ENCODE peak calls at places on chromosomes 11 and 22, in five cellular contexts. O, U, E, R and Q are unnamed samples.

GRCh38 chr11:128517457-128518230 is 69.7 kb downstream of the ETS1 start:
- DNase-seq in O (no peak), U (no peak), E (no peak), R (no peak), Q (no peak)

GRCh38 chr11:3147626-3148025 is 17.5 kb downstream of the OSBPL5 start:
- DNase-seq in O (no peak), U (no peak), E (no peak), R (no peak), Q (no peak)

GRCh38 chr22:49362393-49362792 is 465.3 kb downstream of the BRD1 start:
- DNase-seq in O (no peak), U (no peak), E (no peak), R (no peak), Q (no peak)

GRCh38 chr11:73189723-73190556 is 28.1 kb upstream of the P2RY2 start:
- DNase-seq in O (no peak), U (no peak), E (no peak), R (peak; percentile 20), Q (no peak)

GRCh38 chr22:41775976-41776375 is 24.5 kb upstream of the CCDC134 start:
- DNase-seq in O (no peak), U (no peak), E (no peak), R (no peak), Q (no peak)

GRCh38 chr22:29380032-29380781 is 8.2 kb downstream of the AP1B1 start:
- DNase-seq in O (no peak), U (no peak), E (no peak), R (no peak), Q (peak; percentile 36)

GRCh38 chr22:31626427-31627150 is 35.4 kb downstream of the PISD start:
- DNase-seq in O (no peak), U (no peak), E (no peak), R (peak; percentile 24), Q (no peak)

GRCh38 chr11:94183886-94184264 is 55.2 kb downstream of the PANX1 start:
- DNase-seq in O (no peak), U (peak; percentile 29), E (no peak), R (peak; percentile 82), Q (peak; percentile 64)

GRCh38 chr22:21635771-21636510 is 3.4 kb downstream of the CCDC116 start:
- DNase-seq in O (no peak), U (no peak), E (no peak), R (no peak), Q (no peak)

GRCh38 chr22:17873804-17874203 is 99.5 kb upstream of the BID start:
- DNase-seq in O (no peak), U (no peak), E (no peak), R (peak; percentile 14), Q (no peak)

GRCh38 chr11:105046898-105047579 is 1.9 kb upstream of the CARD16 start:
- DNase-seq in O (no peak), U (no peak), E (peak; percentile 89), R (no peak), Q (peak; percentile 84)

GRCh38 chr22:23054531-23055257 is 15.6 kb upstream of the GNAZ start:
- DNase-seq in O (no peak), U (no peak), E (no peak), R (no peak), Q (no peak)

GRCh38 chr11:94790771-94791180 is 22.6 kb downstream of the AMOTL1 start:
- DNase-seq in O (no peak), U (no peak), E (no peak), R (no peak), Q (peak; percentile 69)

GRCh38 chr11:62446091-62446490 is 27.3 kb downstream of the SCGB1A1 start:
- DNase-seq in O (no peak), U (no peak), E (no peak), R (peak; percentile 61), Q (no peak)

GRCh38 chr11:134516529-134516928 is 104.5 kb upstream of the B3GAT1 start:
- DNase-seq in O (no peak), U (no peak), E (no peak), R (no peak), Q (no peak)

GRCh38 chr11:71255323-71255722 is 2.9 kb upstream of the SHANK2 start:
- DNase-seq in O (no peak), U (no peak), E (no peak), R (no peak), Q (no peak)

GRCh38 chr11:117884994-117885393 is 8.5 kb upstream of the FXYD6 start:
- DNase-seq in O (no peak), U (no peak), E (no peak), R (no peak), Q (no peak)

GRCh38 chr22:49724030-49724892 is 103.4 kb downstream of the BRD1 start:
- DNase-seq in O (no peak), U (no peak), E (no peak), R (no peak), Q (no peak)

GRCh38 chr11:101706015-101706414 is 122.2 kb upstream of the TRPC6 start:
- DNase-seq in O (no peak), U (no peak), E (no peak), R (no peak), Q (no peak)

GRCh38 chr22:19708323-19709011 is 5.8 kb upstream of the SEPTIN5 start:
- DNase-seq in O (no peak), U (no peak), E (no peak), R (no peak), Q (no peak)

GRCh38 chr11:111362887-111363411 is 16.1 kb downstream of the POU2AF1 start:
- DNase-seq in O (no peak), U (no peak), E (no peak), R (peak; percentile 54), Q (no peak)

GRCh38 chr22:39178206-39179111 is 26.0 kb upstream of the CBX7 start:
- DNase-seq in O (no peak), U (no peak), E (no peak), R (no peak), Q (no peak)

GRCh38 chr11:73189315-73189714 is 28.8 kb upstream of the P2RY2 start:
- DNase-seq in O (peak; percentile 11), U (no peak), E (no peak), R (peak; percentile 36), Q (no peak)

GRCh38 chr11:202490-202889 is 4.7 kb downstream of the BET1L start:
- DNase-seq in O (no peak), U (no peak), E (no peak), R (no peak), Q (no peak)

GRCh38 chr22:36613958-36614357 is 85.0 kb upstream of the EIF3D start:
- DNase-seq in O (no peak), U (no peak), E (no peak), R (no peak), Q (no peak)

GRCh38 chr11:32893947-32894827 is 1.6 kb downstream of the QSER1 start:
- DNase-seq in O (peak; percentile 2), U (peak; percentile 3), E (no peak), R (no peak), Q (peak; percentile 21)

GRCh38 chr22:50396751-50397370 is 53.7 kb downstream of the PPP6R2 start:
- DNase-seq in O (no peak), U (no peak), E (no peak), R (no peak), Q (no peak)

GRCh38 chr11:116610190-116610589 is 162.6 kb downstream of the BUD13 start:
- DNase-seq in O (no peak), U (no peak), E (no peak), R (no peak), Q (no peak)

GRCh38 chr11:134950692-134951304 is 538.8 kb upstream of the B3GAT1 start:
- DNase-seq in O (no peak), U (no peak), E (no peak), R (no peak), Q (no peak)

GRCh38 chr11:101262995-101263394 is 133.4 kb upstream of the PGR start:
- DNase-seq in O (no peak), U (no peak), E (no peak), R (no peak), Q (no peak)

GRCh38 chr11:113457784-113458183 is 17.4 kb downstream of the DRD2 start:
- DNase-seq in O (no peak), U (no peak), E (no peak), R (no peak), Q (no peak)

GRCh38 chr11:111086058-111086457 is 159.5 kb upstream of the POU2AF2 start:
- DNase-seq in O (no peak), U (no peak), E (peak; percentile 55), R (no peak), Q (no peak)

GRCh38 chr11:120746836-120747609 is 235.5 kb downstream of the GRIK4 start:
- DNase-seq in O (no peak), U (no peak), E (no peak), R (no peak), Q (no peak)

GRCh38 chr11:86688398-86689179 is 16.2 kb upstream of the ME3 start:
- DNase-seq in O (no peak), U (no peak), E (no peak), R (no peak), Q (no peak)